ENCODE peak calls at places on chromosomes 4 and X, in nine cellular contexts. T is AG09309, M is fibroblast of mammary gland, S is tibial artery, N is endodermal cell, L is colonic mucosa, A is right cardiac atrium, J is astrocyte of the spinal cord, K is mesenchymal stem cell. O is an unnamed sample.
A peak's percentile ranks its signal among the peaks of the same experiment; 100 is the strongest.

GRCh38 chr4:56909083-56909981 is 1.6 kb downstream of the REST start:
- DNase-seq in T (no peak), M (peak; percentile 49), S (peak; percentile 54), N (peak; percentile 77), L (no peak), A (peak; percentile 81), J (peak; percentile 56), K (peak; percentile 70), O (peak; percentile 86)

GRCh38 chr4:109548655-109549054 is 11.4 kb upstream of the MCUB start:
- DNase-seq in T (peak; percentile 18), M (peak; percentile 70), S (peak; percentile 31), N (no peak), L (no peak), A (no peak), J (peak; percentile 88), K (peak; percentile 84), O (no peak)

GRCh38 chr4:53584658-53585057 is 6.6 kb downstream of the LNX1 start:
- DNase-seq in T (no peak), M (peak; percentile 29), S (no peak), N (no peak), L (no peak), A (no peak), J (no peak), K (no peak), O (no peak)

GRCh38 chr4:20062054-20062453 is 189.7 kb upstream of the SLIT2 start:
- DNase-seq in T (no peak), M (no peak), S (no peak), N (no peak), L (no peak), A (no peak), J (no peak), K (peak; percentile 86), O (no peak)

GRCh38 chr4:54274786-54275503 is 45.9 kb downstream of the PDGFRA start:
- DNase-seq in T (no peak), M (peak; percentile 48), S (no peak), N (no peak), L (no peak), A (no peak), J (no peak), K (peak; percentile 57), O (no peak)

GRCh38 chrX:74902806-74903205 is 22.4 kb downstream of the NEXMIF start:
- DNase-seq in T (no peak), M (no peak), S (no peak), N (no peak), L (no peak), A (no peak), J (no peak), K (no peak), O (no peak)

GRCh38 chr4:26217961-26218676 is 102.7 kb upstream of the RBPJ start:
- DNase-seq in T (no peak), M (peak; percentile 48), S (peak; percentile 40), N (peak; percentile 60), L (no peak), A (peak; percentile 51), J (no peak), K (no peak), O (no peak)

GRCh38 chr4:66911898-66912297 is 633.4 kb downstream of the CENPC start:
- DNase-seq in T (no peak), M (peak; percentile 2), S (no peak), N (no peak), L (no peak), A (no peak), J (peak; percentile 87), K (peak; percentile 20), O (no peak)

GRCh38 chr4:53541577-53542206 is 49.6 kb downstream of the LNX1 start:
- DNase-seq in T (peak; percentile 89), M (peak; percentile 98), S (no peak), N (no peak), L (no peak), A (no peak), J (peak; percentile 93), K (peak; percentile 83), O (no peak)

GRCh38 chr4:169795585-169795984 is 37.8 kb upstream of the HPF1 start:
- DNase-seq in T (no peak), M (peak; percentile 61), S (no peak), N (no peak), L (no peak), A (no peak), J (peak; percentile 23), K (no peak), O (no peak)

DNA sequence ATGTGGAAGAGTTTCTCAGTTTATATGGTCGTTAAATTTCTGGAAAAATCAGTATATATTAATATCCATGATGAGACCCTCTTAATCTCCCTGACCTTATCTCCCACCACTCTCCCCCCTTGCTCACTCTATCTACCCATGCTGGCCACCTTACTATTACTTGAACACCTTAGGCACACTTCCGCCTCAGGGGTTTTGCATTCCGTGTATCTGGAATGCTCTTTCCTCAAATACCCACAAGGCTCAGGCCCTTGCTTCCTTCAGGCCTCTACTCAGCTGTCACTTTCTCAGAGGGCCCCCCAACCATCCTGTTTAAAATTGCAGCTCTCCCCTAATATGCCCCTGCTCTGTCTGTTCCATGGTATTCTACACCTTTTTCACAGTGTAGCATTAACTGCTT is 1.9 kb downstream of the KANTR start:
- DNase-seq in T (no peak), M (no peak), S (no peak), N (no peak), L (no peak), A (no peak), J (no peak), K (no peak), O (no peak)
- H3K4me3 ChIP-seq in T (no peak overlapping the region), M (no peak overlapping the region), S (no peak overlapping the region), N (no peak overlapping the region), L (no peak overlapping the region), A (no peak overlapping the region), J (no peak overlapping the region), K (no peak overlapping the region), O (no peak overlapping the region)

GRCh38 chrX:131703646-131704045 is 159.8 kb downstream of the OR13H1 start:
- DNase-seq in T (no peak), M (no peak), S (no peak), N (no peak), L (peak; percentile 30), A (no peak), J (no peak), K (no peak), O (no peak)

GRCh38 chrX:131709553-131709952 is 165.7 kb downstream of the OR13H1 start:
- DNase-seq in T (no peak), M (no peak), S (no peak), N (no peak), L (no peak), A (no peak), J (no peak), K (no peak), O (no peak)

DNA sequence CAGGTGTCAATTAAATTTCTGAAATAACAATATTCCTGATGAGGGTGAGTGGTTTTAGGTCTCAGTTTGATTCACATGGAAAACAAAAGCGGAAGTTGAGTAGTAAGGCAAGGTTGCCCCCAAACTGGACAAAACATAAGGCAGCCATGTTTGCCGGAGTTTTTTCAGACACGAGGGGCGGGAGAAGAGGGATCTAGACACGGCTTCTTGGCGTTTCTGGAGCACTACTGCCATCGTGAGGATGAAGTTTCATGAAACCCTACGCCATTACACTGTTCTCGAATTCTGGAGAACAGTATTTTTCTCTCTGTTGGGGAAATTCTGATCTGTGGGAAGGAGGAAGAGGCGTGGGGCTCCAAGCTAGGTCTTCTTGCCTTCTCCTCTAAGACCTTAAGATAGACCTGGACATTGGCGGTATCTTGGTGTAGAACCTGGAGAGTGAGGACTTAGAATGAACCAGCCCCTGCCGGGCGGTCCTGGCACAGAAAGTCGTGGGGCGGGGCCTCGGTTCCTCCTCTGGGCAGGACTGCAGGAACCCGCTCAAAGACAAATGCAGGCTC is 160.3 kb downstream of the OR13H1 start:
- DNase-seq in T (peak; percentile 69), M (peak; percentile 84), S (no peak), N (no peak), L (peak; percentile 95), A (peak; percentile 58), J (peak; percentile 85), K (no peak), O (no peak)
- H3K4me3 ChIP-seq in T (peak overlapping the region; percentile 47), M (peak overlapping the region; percentile 43), S (no peak overlapping the region), N (no peak overlapping the region), L (peak overlapping the region; percentile 45), A (no peak overlapping the region), J (peak overlapping the region; percentile 49), K (no peak overlapping the region), O (no peak overlapping the region)

DNA sequence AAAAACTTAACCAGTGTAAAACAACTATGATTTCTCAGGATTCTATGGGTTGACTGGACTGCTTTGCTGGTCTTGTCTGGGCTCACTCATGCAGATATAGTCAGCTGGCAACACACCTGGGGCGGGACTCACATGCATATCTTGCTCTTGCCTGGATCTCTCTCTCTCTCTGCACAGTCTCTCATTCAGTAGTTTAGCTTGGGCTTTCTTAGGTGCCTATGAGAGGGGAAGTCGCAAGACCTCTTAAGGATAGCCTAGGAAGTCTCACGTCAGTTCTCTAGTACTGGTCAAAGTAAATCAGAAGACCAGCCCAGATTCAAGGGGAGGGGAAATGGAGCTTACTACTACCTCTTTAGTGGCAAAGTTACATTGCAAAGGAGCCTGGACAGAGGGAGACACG is 2.0 kb downstream of the COPS4 start:
- DNase-seq in T (no peak), M (no peak), S (no peak), N (no peak), L (no peak), A (no peak), J (no peak), K (no peak), O (no peak)
- H3K4me3 ChIP-seq in T (no peak overlapping the region), M (no peak overlapping the region), S (no peak overlapping the region), N (peak overlapping the region; percentile 93), L (no peak overlapping the region), A (no peak overlapping the region), J (no peak overlapping the region), K (no peak overlapping the region), O (no peak overlapping the region)

GRCh38 chrX:153725039-153725831 is 579 bp downstream of the ABCD1 start:
- DNase-seq in T (no peak), M (no peak), S (no peak), N (peak; percentile 65), L (no peak), A (peak; percentile 71), J (no peak), K (no peak), O (no peak)

GRCh38 chrX:153726286-153727107 is 1.8 kb downstream of the ABCD1 start:
- DNase-seq in T (no peak), M (peak; percentile 64), S (peak; percentile 64), N (peak; percentile 92), L (peak; percentile 70), A (peak; percentile 88), J (peak; percentile 56), K (peak; percentile 77), O (no peak)

GRCh38 chrX:153724252-153725038 is at the start of the genes ABCD1 and BCAP31:
- DNase-seq in T (peak; percentile 32), M (peak; percentile 75), S (peak; percentile 85), N (peak; percentile 93), L (peak; percentile 90), A (peak; percentile 95), J (peak; percentile 88), K (peak; percentile 89), O (peak; percentile 90)

GRCh38 chrX:153727108-153727931 is 2.7 kb downstream of the ABCD1 start:
- DNase-seq in T (no peak), M (no peak), S (peak; percentile 61), N (peak; percentile 56), L (peak; percentile 49), A (peak; percentile 83), J (peak; percentile 9), K (no peak), O (no peak)

DNA sequence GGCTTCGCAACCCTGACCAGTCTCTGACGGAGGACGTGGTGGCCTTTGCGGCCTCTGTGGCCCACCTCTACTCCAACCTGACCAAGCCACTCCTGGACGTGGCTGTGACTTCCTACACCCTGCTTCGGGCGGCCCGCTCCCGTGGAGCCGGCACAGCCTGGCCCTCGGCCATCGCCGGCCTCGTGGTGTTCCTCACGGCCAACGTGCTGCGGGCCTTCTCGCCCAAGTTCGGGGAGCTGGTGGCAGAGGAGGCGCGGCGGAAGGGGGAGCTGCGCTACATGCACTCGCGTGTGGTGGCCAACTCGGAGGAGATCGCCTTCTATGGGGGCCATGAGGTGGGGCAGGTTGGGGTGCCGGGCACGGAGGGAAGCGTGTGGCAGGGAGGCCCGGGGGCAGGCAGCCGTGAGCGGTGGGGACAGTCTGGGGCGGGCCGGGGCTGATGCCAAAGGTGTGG is 1.2 kb downstream of the ABCD1 start:
- DNase-seq in T (no peak), M (no peak), S (no peak), N (no peak), L (no peak), A (peak; percentile 67), J (no peak), K (no peak), O (no peak)
- H3K4me3 ChIP-seq in T (peak overlapping the region; percentile 26), M (no peak overlapping the region), S (peak overlapping the region; percentile 80), N (no peak overlapping the region), L (peak overlapping the region; percentile 51), A (no peak overlapping the region), J (no peak overlapping the region), K (no peak overlapping the region), O (peak overlapping the region; percentile 73)

O was measured in suprapubic skin.